ENCODE peak calls at places on chromosomes 7 and 10, in six cellular contexts. J, O, L, F, N and Y are unnamed samples.

GRCh38 chr10:65950075-65950474 is 975.8 kb upstream of the LRRTM3 start:
- DNase-seq in J (no peak), N (no peak), F (no peak), L (no peak), O (no peak), Y (no peak)

GRCh38 chr10:59808896-59809643 is 55.8 kb upstream of the MRLN start:
- DNase-seq in O (peak; percentile 35), J (peak; percentile 69), F (peak; percentile 49), L (peak; percentile 52), N (peak; percentile 6), Y (no peak)

GRCh38 chr10:113139695-113140094 is 189.6 kb downstream of the TCF7L2 start:
- DNase-seq in O (no peak), L (no peak), J (no peak), N (no peak), F (no peak), Y (no peak)

GRCh38 chr7:143492043-143492471 is 14.4 kb downstream of the TAS2R41 start:
- DNase-seq in O (no peak), L (no peak), J (no peak), F (no peak), N (no peak), Y (no peak)

GRCh38 chr7:139720705-139721231 is 57.0 kb downstream of the HIPK2 start:
- DNase-seq in L (no peak), O (no peak), J (no peak), N (peak; percentile 53), F (no peak), Y (no peak)

GRCh38 chr7:90923576-90923975 is 327.5 kb downstream of the CDK14 start:
- DNase-seq in N (no peak), J (no peak), O (no peak), F (no peak), L (no peak), Y (no peak)

GRCh38 chr7:14836571-14837189 is 65.9 kb downstream of the DGKB start:
- DNase-seq in L (peak; percentile 53), O (peak; percentile 90), N (peak; percentile 80), F (peak; percentile 94), J (peak; percentile 51), Y (peak; percentile 78)

GRCh38 chr7:50156163-50156562 is 63.1 kb upstream of the ZPBP start:
- DNase-seq in L (no peak), N (no peak), O (no peak), J (no peak), F (no peak), Y (no peak)

GRCh38 chr10:60877066-60877776 is 66.8 kb downstream of the RHOBTB1 start:
- DNase-seq in N (no peak), L (no peak), O (no peak), J (no peak), F (no peak), Y (no peak)

GRCh38 chr7:11934766-11935165 is 102.8 kb upstream of the THSD7A start:
- DNase-seq in F (no peak), L (no peak), N (no peak), J (no peak), O (no peak), Y (no peak)

GRCh38 chr7:42932861-42933591 is 850 bp downstream of the MRPL32 start:
- DNase-seq in J (peak; percentile 42), F (no peak), L (no peak), O (peak; percentile 19), N (no peak), Y (no peak)

GRCh38 chr7:105794741-105795729 is 81.4 kb downstream of the ATXN7L1 start:
- DNase-seq in J (peak; percentile 20), N (no peak), O (no peak), L (no peak), F (no peak), Y (no peak)

GRCh38 chr7:28998110-28998509 is 40.0 kb upstream of the TRIL start:
- DNase-seq in J (no peak), L (no peak), N (no peak), F (no peak), O (peak; percentile 28), Y (no peak)

GRCh38 chr7:6171532-6172330 is 100.7 kb downstream of the CYTH3 start:
- DNase-seq in N (no peak), O (no peak), L (no peak), F (no peak), J (peak; percentile 56), Y (no peak)

GRCh38 chr10:8051109-8051781 is 3.2 kb upstream of the GATA3 start:
- DNase-seq in N (no peak), F (no peak), O (no peak), L (no peak), J (no peak), Y (no peak)

GRCh38 chr10:132142396-132143161 is 44.2 kb upstream of the DPYSL4 start:
- DNase-seq in N (no peak), J (peak; percentile 33), F (no peak), O (peak; percentile 27), L (peak; percentile 50), Y (peak; percentile 74)

GRCh38 chr10:79322616-79323566 is 24.4 kb upstream of the PPIF start:
- DNase-seq in F (no peak), N (peak; percentile 9), O (no peak), L (no peak), J (peak; percentile 47), Y (no peak)

GRCh38 chr10:75396861-75397570 is 4.5 kb downstream of the ZNF503 start:
- DNase-seq in N (no peak), O (no peak), F (no peak), J (no peak), L (no peak), Y (no peak)

GRCh38 chr10:59072038-59072437 is 104.4 kb upstream of the PHYHIPL start:
- DNase-seq in N (no peak), F (no peak), L (no peak), O (no peak), J (no peak), Y (no peak)

GRCh38 chr7:3039787-3040186 is 3.9 kb downstream of the CARD11 start:
- DNase-seq in L (no peak), N (no peak), O (no peak), F (no peak), J (no peak), Y (peak; percentile 27)

GRCh38 chr10:10010397-10010796 is 1007.3 kb upstream of the CELF2 start:
- DNase-seq in O (no peak), J (no peak), F (no peak), N (no peak), L (no peak), Y (no peak)

GRCh38 chr10:21336476-21337170 is 188.9 kb downstream of the SKIDA1 start:
- DNase-seq in O (peak; percentile 10), F (no peak), N (no peak), L (no peak), J (peak; percentile 63), Y (no peak)

GRCh38 chr7:25493811-25494366 is 265.6 kb upstream of the NPVF start:
- DNase-seq in J (no peak), O (no peak), N (no peak), L (no peak), F (no peak), Y (no peak)

GRCh38 chr10:114172776-114173555 is 1.0 kb downstream of the CCDC186 start:
- DNase-seq in F (no peak), L (no peak), J (no peak), O (no peak), N (no peak), Y (no peak)

GRCh38 chr10:44372181-44372580 is 12.7 kb downstream of the CXCL12 start:
- DNase-seq in J (no peak), N (no peak), L (no peak), O (no peak), F (no peak), Y (no peak)

GRCh38 chr7:28579571-28579970 is 167.3 kb downstream of the CREB5 start:
- DNase-seq in L (no peak), N (no peak), J (no peak), F (no peak), O (no peak), Y (no peak)

GRCh38 chr7:49255061-49255460 is 330.7 kb downstream of the CDC14C start:
- DNase-seq in N (no peak), O (no peak), J (no peak), F (no peak), L (no peak), Y (no peak)

GRCh38 chr10:51266496-51266895 is 192.2 kb downstream of the PRKG1 start:
- DNase-seq in L (no peak), N (no peak), F (no peak), O (no peak), J (no peak), Y (no peak)

GRCh38 chr7:42722198-42722597 is 189.7 kb downstream of the C7orf25 start:
- DNase-seq in L (no peak), F (no peak), J (no peak), N (no peak), O (no peak), Y (no peak)

GRCh38 chr10:86666538-86666937 is 1.8 kb upstream of the LDB3 start:
- DNase-seq in N (no peak), L (no peak), J (no peak), O (no peak), F (no peak), Y (no peak)

GRCh38 chr10:49585387-49585786 is 24.7 kb upstream of the SLC18A3 start:
- DNase-seq in J (no peak), N (no peak), F (no peak), O (no peak), L (no peak), Y (no peak)

GRCh38 chr10:58348571-58349033 is 13.8 kb downstream of the UBE2D1 start:
- DNase-seq in O (no peak), F (no peak), J (no peak), N (no peak), L (no peak), Y (no peak)

GRCh38 chr10:63268139-63268797 is 135.1 kb downstream of the NRBF2 start:
- DNase-seq in J (no peak), O (no peak), F (peak; percentile 33), N (peak; percentile 0), L (no peak), Y (no peak)

GRCh38 chr7:74134117-74134539 is 40.0 kb upstream of the EIF4H start:
- DNase-seq in F (no peak), L (no peak), O (no peak), N (no peak), J (no peak), Y (no peak)